ENCODE peak calls at places on chromosomes 3 and 15, in six cellular contexts. Y is GM12891, M is K562, H is GM12878, G is H1, O is HepG2. A is an unnamed sample.
A peak's percentile ranks its signal among the peaks of the same experiment; 100 is the strongest.

GRCh38 chr3:88180398-88180999 is 30.7 kb downstream of the C3orf38 start:
- DNase-seq in G (no peak), Y (peak; percentile 25), H (peak; percentile 27), M (peak; percentile 60), O (no peak), A (no peak)

GRCh38 chr3:148211725-148212124 is 486.0 kb upstream of the AGTR1 start:
- DNase-seq in Y (no peak), H (no peak), O (peak; percentile 24), G (no peak), M (no peak), A (no peak)

GRCh38 chr3:43030162-43030935 is 51.2 kb downstream of the GASK1A start:
- DNase-seq in Y (no peak), O (no peak), G (no peak), H (no peak), M (no peak), A (no peak)

GRCh38 chr3:59611649-59612431 is 562.0 kb upstream of the CFAP20DC start:
- DNase-seq in M (no peak), G (no peak), O (no peak), H (no peak), Y (no peak), A (no peak)

GRCh38 chr3:100402150-100402706 is 889 bp downstream of the LNP1 start:
- DNase-seq in O (no peak), M (no peak), H (no peak), Y (no peak), G (no peak), A (no peak)

GRCh38 chr3:129020691-129021090 is 19.6 kb downstream of the EFCC1 start:
- DNase-seq in M (no peak), Y (no peak), G (no peak), O (no peak), H (no peak), A (no peak)

GRCh38 chr3:57981483-57982087 is 26.6 kb upstream of the FLNB start:
- DNase-seq in O (no peak), Y (no peak), G (no peak), M (no peak), H (no peak), A (no peak)

GRCh38 chr3:131688370-131688769 is 185.6 kb upstream of the MRPL3 start:
- DNase-seq in Y (no peak), O (no peak), G (no peak), H (no peak), M (no peak), A (no peak)

GRCh38 chr3:181724432-181724740 is 12.7 kb downstream of the SOX2 start:
- DNase-seq in G (no peak), M (no peak), Y (no peak), O (no peak), H (no peak), A (no peak)

GRCh38 chr15:63948436-63948835 is 97.8 kb downstream of the DAPK2 start:
- DNase-seq in M (no peak), Y (no peak), O (no peak), H (no peak), G (peak; percentile 32), A (no peak)

GRCh38 chr3:4531478-4532025 is 38.4 kb downstream of the ITPR1 start:
- DNase-seq in O (no peak), M (peak; percentile 93), H (no peak), Y (no peak), G (no peak), A (no peak)

GRCh38 chr15:34583399-34584320 is at the start of gene GOLGA8B:
- DNase-seq in Y (peak; percentile 83), M (peak; percentile 83), O (peak; percentile 64), G (peak; percentile 83), H (no peak), A (peak; percentile 82)
- TF ChIP-seq POLR2A in Y (no peak), M (peak; percentile 68), O (peak; percentile 75), G (no peak), H (peak; percentile 78), A (peak; percentile 21)

DNA sequence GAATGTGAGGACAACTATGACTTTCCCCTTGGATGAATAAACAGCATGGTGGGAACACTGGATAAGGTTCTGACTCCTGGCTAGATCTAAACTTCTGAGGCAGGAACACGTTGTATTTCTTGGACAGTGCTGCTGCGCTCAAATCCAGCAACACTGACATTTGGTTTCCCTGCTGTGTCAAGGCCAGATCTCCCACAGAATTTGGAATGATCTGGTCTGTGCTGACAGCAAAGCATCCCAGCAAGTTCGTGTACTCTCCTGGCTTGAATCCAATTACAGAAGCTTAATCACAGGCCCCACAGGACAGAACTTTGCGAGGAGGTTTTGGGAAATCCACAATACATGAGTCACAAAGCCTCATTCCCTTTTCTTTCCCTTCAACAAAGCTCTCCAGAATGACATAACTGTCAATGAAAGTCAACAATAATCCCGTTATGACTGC is 92.5 kb downstream of the ADAMTS9 start:
- DNase-seq in H (no peak), Y (no peak), G (no peak), M (no peak), O (no peak), A (no peak)
- TF ChIP-seq POLR2AphosphoS5 in H (no peak), Y (no peak), G (no peak), M (no peak), O (no peak), A (no peak)

GRCh38 chr3:134328147-134328591 is 46.1 kb downstream of the AMOTL2 start:
- DNase-seq in M (no peak), Y (no peak), H (no peak), G (no peak), O (no peak), A (no peak)
- TF ChIP-seq TAF1 in M (no peak), Y (no peak), H (no peak), G (no peak), O (no peak), A (no peak)

DNA sequence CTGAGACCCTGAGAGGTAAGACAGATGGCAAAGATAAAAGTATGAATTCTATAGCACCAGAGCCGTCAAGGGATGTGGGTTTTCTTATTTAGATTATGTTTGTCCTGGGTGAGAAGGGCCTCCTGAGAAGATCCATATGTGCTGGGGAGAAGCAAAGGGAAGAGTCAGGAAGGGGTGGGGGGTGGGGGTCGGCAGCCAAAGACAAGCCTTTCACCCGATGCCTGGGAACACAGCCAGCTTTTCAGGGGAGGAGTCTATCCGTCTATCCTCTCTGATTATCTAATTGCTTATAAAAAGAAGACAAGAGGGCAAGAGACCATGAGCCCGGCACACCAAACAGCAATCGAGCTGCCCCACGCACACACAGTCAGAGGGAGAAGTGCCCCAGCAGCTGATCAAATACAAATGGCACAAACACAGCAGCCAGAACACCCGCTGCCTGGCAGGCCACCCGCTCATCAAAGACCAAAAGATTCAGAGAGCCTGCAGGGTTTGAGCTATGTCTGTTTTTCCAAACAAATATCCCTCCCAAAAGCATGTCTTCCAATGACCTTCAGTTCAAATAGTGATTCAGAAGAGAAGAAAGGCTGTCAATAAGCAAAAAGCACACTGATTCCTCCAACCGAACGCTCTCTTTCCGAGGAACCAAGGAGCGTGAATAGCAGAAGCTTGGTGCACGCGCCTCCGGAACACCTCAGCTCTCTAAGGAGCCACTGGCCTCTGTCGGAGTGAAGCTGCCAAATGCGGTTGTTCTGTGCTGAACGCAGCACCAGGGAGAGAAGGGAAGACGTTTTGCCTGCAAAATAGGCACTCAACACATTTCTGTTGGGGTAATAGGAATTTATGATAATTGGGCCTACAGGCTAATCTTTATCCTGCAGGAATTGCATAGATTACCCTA is 419.2 kb downstream of the OCA2 start:
- DNase-seq in M (no peak), O (no peak), H (no peak), G (no peak), Y (no peak), A (no peak)
- TF ChIP-seq POLR2A in M (no peak), O (no peak), H (no peak), G (no peak), Y (no peak), A (no peak)

GRCh38 chr3:14391033-14391432 is 11.4 kb upstream of the SLC6A6 start:
- DNase-seq in M (peak; percentile 56), O (peak; percentile 44), H (no peak), G (no peak), Y (no peak), A (no peak)
- TF ChIP-seq POLR2AphosphoS5 in M (no peak), O (no peak), H (no peak), G (no peak), Y (no peak), A (no peak)